ENCODE peak calls at places on chromosomes 13 and 19, in four cellular contexts. I is dorsolateral prefrontal cortex, D is fibroblast of lung, P is esophagus squamous epithelium. S is an unnamed sample.

GRCh38 chr13:42580644-42581043 is 6.7 kb downstream of the TNFSF11 start:
- DNase-seq in I (no peak), D (no peak), P (no peak), S (no peak)

GRCh38 chr19:36973021-36973843 is 57.1 kb downstream of the ZNF568 start:
- DNase-seq in P (peak; percentile 28), D (peak; percentile 76), I (peak; percentile 93), S (peak; percentile 51)

GRCh38 chr19:29610574-29611271 is 4.6 kb downstream of the POP4 start:
- DNase-seq in I (peak; percentile 86), D (peak; percentile 79), P (peak; percentile 20), S (peak; percentile 82)

GRCh38 chr13:25196971-25197370 is 24.9 kb upstream of the AMER2 start:
- DNase-seq in P (no peak), D (no peak), I (no peak), S (no peak)

GRCh38 chr13:102798653-102799543 is at the start of the genes BIVM and POGLUT2:
- DNase-seq in D (peak; percentile 92), P (peak; percentile 18), I (peak; percentile 93), S (peak; percentile 61)

GRCh38 chr19:47081095-47081494 is 32.5 kb downstream of the ZC3H4 start:
- DNase-seq in I (no peak), P (no peak), D (no peak), S (no peak)

GRCh38 chr19:2047449-2048103 is 3.5 kb downstream of the MKNK2 start:
- DNase-seq in I (no peak), D (peak; percentile 53), P (no peak), S (no peak)

GRCh38 chr19:28522545-28522922 is 690.4 kb downstream of the UQCRFS1 start:
- DNase-seq in D (no peak), I (no peak), P (no peak), S (no peak)

GRCh38 chr19:39946532-39946931 is 12.1 kb upstream of the FCGBP start:
- DNase-seq in P (no peak), I (no peak), D (no peak), S (no peak)

GRCh38 chr13:99558570-99559180 is 57.4 kb downstream of the TM9SF2 start:
- DNase-seq in P (no peak), I (no peak), D (peak; percentile 15), S (no peak)

GRCh38 chr19:14507704-14508246 is 10.4 kb downstream of the DNAJB1 start:
- DNase-seq in D (peak; percentile 41), I (no peak), P (no peak), S (no peak)

GRCh38 chr13:25659091-25659502 is 287.3 kb downstream of the ATP8A2 start:
- DNase-seq in P (no peak), I (no peak), D (peak; percentile 1), S (no peak)

GRCh38 chr13:40352385-40352778 is 314.1 kb downstream of the FOXO1 start:
- DNase-seq in P (no peak), D (peak; percentile 88), I (peak; percentile 52), S (no peak)

GRCh38 chr19:47776568-47776967 is 1.9 kb upstream of the SELENOW start:
- DNase-seq in I (no peak), D (no peak), P (no peak), S (no peak)

GRCh38 chr13:84745051-84745551 is 862.8 kb upstream of the SLITRK1 start:
- DNase-seq in D (no peak), P (no peak), I (no peak), S (no peak)

GRCh38 chr13:114281351-114282142 is at the start of gene UPF3A:
- DNase-seq in D (peak; percentile 94), P (peak; percentile 75), I (peak; percentile 92), S (peak; percentile 68)

GRCh38 chr19:21023901-21024300 is 3.4 kb downstream of the ZNF430 start:
- DNase-seq in D (peak; percentile 14), I (no peak), P (no peak), S (no peak)

GRCh38 chr19:54665530-54665929 is 2.7 kb downstream of the LILRB4 start:
- DNase-seq in I (no peak), P (no peak), D (no peak), S (no peak)

GRCh38 chr19:18161691-18162039 is 8.7 kb downstream of the PIK3R2 start:
- DNase-seq in I (no peak), P (no peak), D (no peak), S (no peak)

GRCh38 chr19:38392707-38393308 is 4.3 kb downstream of the SPRED3 start:
- DNase-seq in P (no peak), D (no peak), I (no peak), S (no peak)

GRCh38 chr19:18205180-18205915 is 1.5 kb upstream of the RAB3A start:
- DNase-seq in P (no peak), D (peak; percentile 82), I (peak; percentile 91), S (no peak)

GRCh38 chr13:26589754-26590153 is 32.3 kb downstream of the WASF3 start:
- DNase-seq in D (no peak), I (no peak), P (no peak), S (no peak)

GRCh38 chr13:100131863-100132574 is 43.1 kb downstream of the PCCA start:
- DNase-seq in I (no peak), D (peak; percentile 62), P (no peak), S (no peak)

GRCh38 chr13:23510979-23511735 is 59.1 kb upstream of the TNFRSF19 start:
- DNase-seq in D (peak; percentile 53), P (no peak), I (no peak), S (peak; percentile 53)

GRCh38 chr13:112653821-112654220 is 36.0 kb upstream of the ATP11A start:
- DNase-seq in P (no peak), D (no peak), I (no peak), S (no peak)

DNA sequence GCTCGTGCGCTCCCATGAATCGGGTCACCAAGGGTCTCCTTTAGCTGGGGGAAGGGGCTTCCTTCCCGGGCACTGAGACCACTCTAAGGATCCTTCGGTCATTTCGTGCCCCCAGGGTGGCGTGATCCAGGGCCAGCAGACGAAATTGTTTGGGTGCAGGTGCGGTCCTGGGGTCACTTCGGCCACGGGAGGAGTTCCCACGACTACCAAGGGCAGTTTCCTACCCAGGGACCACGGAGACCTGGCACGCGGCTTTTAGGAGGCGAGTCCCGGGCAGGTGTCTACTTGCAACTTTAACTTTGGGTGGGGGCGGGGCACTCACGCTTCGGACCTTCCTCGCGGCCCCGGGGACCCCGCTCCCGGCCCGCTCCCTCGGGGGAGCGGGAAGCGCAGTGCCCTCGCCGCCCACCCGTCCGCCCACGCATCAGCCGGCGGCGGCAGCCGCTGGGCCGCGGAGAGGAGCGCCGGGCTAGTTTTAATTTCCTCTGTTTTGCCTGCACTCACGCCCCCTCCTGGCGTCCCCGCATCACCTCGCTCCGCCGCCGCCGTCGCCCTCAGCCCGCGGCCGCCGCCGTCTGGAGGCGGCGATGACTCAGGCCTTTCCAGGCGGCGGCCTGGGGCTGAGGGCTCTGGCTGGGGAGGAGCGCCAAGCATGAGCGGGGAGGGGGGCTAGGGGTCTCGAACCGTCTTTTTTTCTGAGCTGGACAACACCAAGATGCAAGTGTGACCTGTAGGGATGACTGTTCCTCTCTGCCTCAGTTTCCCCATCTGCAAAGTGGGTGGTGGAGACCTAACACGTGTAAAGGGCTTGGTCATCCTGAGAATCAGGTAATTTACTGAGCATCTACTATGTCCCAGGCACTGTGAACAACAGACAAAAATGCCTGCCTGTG is 21.8 kb downstream of the OLFM2 start:
- DNase-seq in P (no peak), I (peak; percentile 78), D (peak; percentile 65), S (no peak)
- TF ChIP-seq CTCF in P (peak; percentile 54), I (peak; percentile 30), D (peak; percentile 41), S (peak; percentile 55)

DNA sequence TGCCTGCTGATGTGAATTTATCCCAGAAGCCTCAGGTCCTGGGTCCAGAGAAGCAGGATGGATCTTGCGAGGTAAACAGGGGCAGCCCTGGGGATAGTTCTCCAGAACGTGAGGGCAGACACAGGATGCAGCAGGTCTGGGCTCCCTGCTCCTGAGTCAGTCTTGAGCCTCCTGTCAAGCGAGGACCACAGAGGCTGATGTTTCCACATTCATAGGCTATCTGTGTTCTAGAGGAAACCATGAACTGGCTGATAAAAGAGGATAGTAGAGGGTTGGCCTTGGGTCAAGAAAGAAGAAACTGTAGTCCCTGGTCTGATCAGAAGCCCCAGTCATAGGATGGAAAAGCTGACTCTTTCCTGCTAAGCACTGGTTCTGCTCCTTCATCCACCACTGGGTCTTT is 2.2 kb downstream of the ZNF175 start:
- DNase-seq in I (no peak), D (no peak), P (no peak), S (no peak)
- H3K4me3 ChIP-seq in I (no peak overlapping the region), D (no peak overlapping the region), P (no peak overlapping the region), S (no peak overlapping the region)

GRCh38 chr19:23311551-23311950 is 61.4 kb upstream of the ZNF724 start:
- DNase-seq in I (no peak), P (no peak), D (no peak), S (no peak)

GRCh38 chr19:23304238-23304637 is 54.0 kb upstream of the ZNF724 start:
- DNase-seq in P (no peak), I (no peak), D (no peak), S (no peak)

GRCh38 chr19:23310729-23311211 is 60.6 kb upstream of the ZNF724 start:
- DNase-seq in D (no peak), I (no peak), P (no peak), S (no peak)

GRCh38 chr19:23309926-23310325 is 59.7 kb upstream of the ZNF724 start:
- DNase-seq in P (no peak), D (no peak), I (no peak), S (no peak)

GRCh38 chr19:23305555-23305954 is 55.4 kb upstream of the ZNF724 start:
- DNase-seq in D (no peak), I (no peak), P (no peak), S (no peak)
- TF ChIP-seq CTCF in D (no peak), I (no peak), P (no peak), S (no peak)

DNA sequence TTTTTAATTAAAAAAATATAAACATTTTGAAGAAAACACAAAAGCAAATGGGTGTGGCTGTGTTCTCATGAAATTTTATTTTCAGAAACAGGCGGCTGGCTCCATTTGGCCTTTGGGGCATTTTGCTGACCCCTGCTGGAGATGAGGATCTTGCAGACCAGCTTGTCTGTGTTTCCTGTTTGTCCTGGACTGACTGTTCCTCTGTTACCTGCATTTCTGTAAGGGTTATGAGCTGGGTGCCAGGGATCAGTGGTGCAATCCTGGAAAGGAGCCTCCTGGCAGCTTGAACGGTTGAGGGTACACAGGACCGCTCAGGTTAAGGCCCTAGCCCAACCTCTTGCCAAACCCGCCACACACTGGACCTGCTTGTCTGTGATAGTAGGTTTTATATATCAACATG is 49.9 kb downstream of the ZNF787 start:
- DNase-seq in I (no peak), D (no peak), P (no peak), S (no peak)
- H3K4me3 ChIP-seq in I (no peak overlapping the region), D (no peak overlapping the region), P (no peak overlapping the region), S (no peak overlapping the region)

GRCh38 chr13:76043882-76044281 is 407.8 kb downstream of the LMO7 start:
- DNase-seq in P (no peak), D (no peak), I (no peak), S (no peak)

GRCh38 chr13:76036176-76036575 is 400.0 kb downstream of the LMO7 start:
- DNase-seq in I (no peak), D (no peak), P (no peak), S (no peak)

GRCh38 chr13:76035711-76036110 is 399.6 kb downstream of the LMO7 start:
- DNase-seq in I (no peak), D (peak; percentile 47), P (no peak), S (no peak)

GRCh38 chr13:76038920-76039716 is 403.0 kb downstream of the LMO7 start:
- DNase-seq in I (no peak), P (no peak), D (no peak), S (no peak)
- TF ChIP-seq CTCF in I (no peak), P (no peak), D (no peak), S (no peak)

S was measured in GM12864.